ENCODE peak calls at places on chromosome 18, in ten cellular contexts. Q is fibroblast of the aortic adventitia; F is endodermal cell; Y is fibroblast of mammary gland; X is CD4-positive, alpha-beta T cell; I is endothelial cell; L is heart left ventricle; Z is psoas muscle; J is glutamatergic neuron; K is AG04449. T is an unnamed sample.

GRCh38 chr18:79496978-79497637 is 101.4 kb downstream of the NFATC1 start:
- DNase-seq in Q (peak), F (no peak), Y (peak), X (no peak), I (no peak), L (peak), Z (peak), J (peak), K (no peak), T (no peak)

GRCh38 chr18:8771930-8772329 is 66.6 kb downstream of the MTCL1 start:
- DNase-seq in Q (peak), F (no peak), Y (peak), X (no peak), I (no peak), L (peak), Z (no peak), J (peak), K (no peak), T (peak)

GRCh38 chr18:42559292-42559691 is 556.2 kb downstream of the RIT2 start:
- DNase-seq in Q (no peak), F (peak), Y (no peak), X (no peak), I (no peak), L (no peak), Z (no peak), J (no peak), K (no peak), T (no peak)

GRCh38 chr18:79791141-79791972 is 6.4 kb upstream of the KCNG2 start:
- DNase-seq in Q (peak), F (no peak), Y (peak), X (no peak), I (no peak), L (peak), Z (peak), J (no peak), K (peak), T (peak)

GRCh38 chr18:76494181-76494540 is 881 bp downstream of the ZNF516 start:
- DNase-seq in Q (peak), F (peak), Y (peak), X (no peak), I (peak), L (no peak), Z (peak), J (peak), K (no peak), T (no peak)

GRCh38 chr18:48445540-48445939 is 36.4 kb upstream of the ZBTB7C start:
- DNase-seq in Q (peak), F (peak), Y (peak), X (peak), I (peak), L (peak), Z (peak), J (peak), K (no peak), T (peak)

GRCh38 chr18:74259332-74259731 is 32.4 kb downstream of the CYB5A start:
- DNase-seq in Q (no peak), F (no peak), Y (no peak), X (no peak), I (no peak), L (no peak), Z (no peak), J (no peak), K (no peak), T (no peak)

GRCh38 chr18:41621177-41621576 is 333.9 kb upstream of the PIK3C3 start:
- DNase-seq in Q (no peak), F (no peak), Y (no peak), X (no peak), I (no peak), L (no peak), Z (no peak), J (no peak), K (no peak), T (no peak)

GRCh38 chr18:24071779-24072178 is 57.2 kb downstream of the TTC39C start:
- DNase-seq in Q (no peak), F (no peak), Y (no peak), X (no peak), I (no peak), L (no peak), Z (no peak), J (no peak), K (no peak), T (no peak)

GRCh38 chr18:49486617-49486958 is 446 bp downstream of the C18orf32 start:
- DNase-seq in Q (peak), F (no peak), Y (peak), X (no peak), I (no peak), L (no peak), Z (no peak), J (no peak), K (no peak), T (no peak)

GRCh38 chr18:79433431-79433830 is 37.7 kb downstream of the NFATC1 start:
- DNase-seq in Q (no peak), F (no peak), Y (no peak), X (no peak), I (no peak), L (no peak), Z (no peak), J (no peak), K (no peak), T (no peak)

GRCh38 chr18:76416935-76417334 is 78.1 kb downstream of the ZNF516 start:
- DNase-seq in Q (peak), F (no peak), Y (peak), X (no peak), I (no peak), L (no peak), Z (peak), J (no peak), K (no peak), T (peak)

GRCh38 chr18:76490701-76491171 is 4.3 kb downstream of the ZNF516 start:
- DNase-seq in Q (no peak), F (peak), Y (peak), X (peak), I (no peak), L (peak), Z (peak), J (peak), K (no peak), T (no peak)

GRCh38 chr18:54119524-54120019 is 104.9 kb downstream of the MBD2 start:
- DNase-seq in Q (peak), F (peak), Y (peak), X (no peak), I (peak), L (no peak), Z (no peak), J (no peak), K (no peak), T (peak)

GRCh38 chr18:79554945-79555645 is 124.5 kb upstream of the CTDP1 start:
- DNase-seq in Q (no peak), F (peak), Y (no peak), X (no peak), I (no peak), L (no peak), Z (no peak), J (no peak), K (no peak), T (no peak)

GRCh38 chr18:58977801-58978200 is 113.1 kb downstream of the ZNF532 start:
- DNase-seq in Q (peak), F (no peak), Y (no peak), X (no peak), I (no peak), L (no peak), Z (no peak), J (no peak), K (no peak), T (no peak)

GRCh38 chr18:37714621-37715020 is 149.0 kb upstream of the CELF4 start:
- DNase-seq in Q (no peak), F (no peak), Y (no peak), X (no peak), I (no peak), L (no peak), Z (no peak), J (no peak), K (no peak), T (no peak)

GRCh38 chr18:51110073-51110797 is 80.2 kb downstream of the SMAD4 start:
- DNase-seq in Q (peak), F (peak), Y (peak), X (peak), I (peak), L (peak), Z (peak), J (peak), K (no peak), T (no peak)

GRCh38 chr18:43720036-43720435 is 442.7 kb upstream of the SYT4 start:
- DNase-seq in Q (no peak), F (no peak), Y (no peak), X (no peak), I (no peak), L (no peak), Z (no peak), J (no peak), K (peak), T (no peak)

GRCh38 chr18:57744211-57744694 is 58.9 kb downstream of the ATP8B1 start:
- DNase-seq in Q (peak), F (no peak), Y (no peak), X (no peak), I (no peak), L (no peak), Z (no peak), J (no peak), K (no peak), T (no peak)

GRCh38 chr18:14074187-14074586 is 58.0 kb downstream of the ZNF519 start:
- DNase-seq in Q (no peak), F (peak), Y (no peak), X (no peak), I (no peak), L (no peak), Z (no peak), J (no peak), K (no peak), T (no peak)

GRCh38 chr18:65336411-65336810 is 414.4 kb upstream of the CDH7 start:
- DNase-seq in Q (no peak), F (no peak), Y (no peak), X (no peak), I (no peak), L (no peak), Z (no peak), J (no peak), K (no peak), T (no peak)

GRCh38 chr18:48538531-48539405 is at the start of gene CTIF:
- DNase-seq in Q (peak), F (peak), Y (peak), X (peak), I (peak), L (peak), Z (peak), J (peak), K (peak), T (peak)

GRCh38 chr18:40868110-40868858 is 1086.8 kb upstream of the PIK3C3 start:
- DNase-seq in Q (peak), F (no peak), Y (peak), X (no peak), I (no peak), L (no peak), Z (no peak), J (no peak), K (peak), T (no peak)

GRCh38 chr18:73613706-73614340 is 533.8 kb downstream of the FBXO15 start:
- DNase-seq in Q (peak), F (no peak), Y (peak), X (no peak), I (no peak), L (no peak), Z (no peak), J (no peak), K (no peak), T (no peak)

GRCh38 chr18:29164020-29164706 is 987.2 kb upstream of the CDH2 start:
- DNase-seq in Q (peak), F (no peak), Y (peak), X (no peak), I (no peak), L (no peak), Z (no peak), J (no peak), K (peak), T (peak)

GRCh38 chr18:5066380-5066977 is 130.6 kb downstream of the AKAIN1 start:
- DNase-seq in Q (no peak), F (peak), Y (no peak), X (no peak), I (peak), L (no peak), Z (no peak), J (peak), K (no peak), T (no peak)

GRCh38 chr18:78506031-78506461 is 473.6 kb upstream of the SALL3 start:
- DNase-seq in Q (no peak), F (peak), Y (no peak), X (no peak), I (no peak), L (no peak), Z (no peak), J (no peak), K (no peak), T (no peak)

GRCh38 chr18:5444269-5444668 is 99.5 kb downstream of the EPB41L3 start:
- DNase-seq in Q (no peak), F (no peak), Y (peak), X (no peak), I (no peak), L (no peak), Z (no peak), J (no peak), K (no peak), T (no peak)

GRCh38 chr18:21321711-21322110 is 79.7 kb downstream of the GREB1L start:
- DNase-seq in Q (no peak), F (no peak), Y (peak), X (no peak), I (no peak), L (no peak), Z (no peak), J (no peak), K (no peak), T (no peak)

GRCh38 chr18:34661464-34662087 is 48.5 kb upstream of the DTNA start:
- DNase-seq in Q (peak), F (peak), Y (peak), X (no peak), I (peak), L (no peak), Z (no peak), J (no peak), K (no peak), T (peak)

GRCh38 chr18:9854801-9855676 is 30.7 kb upstream of the TXNDC2 start:
- DNase-seq in Q (no peak), F (no peak), Y (peak), X (no peak), I (no peak), L (no peak), Z (no peak), J (no peak), K (no peak), T (no peak)

GRCh38 chr18:70044626-70045025 is 97.0 kb upstream of the CD226 start:
- DNase-seq in Q (peak), F (no peak), Y (peak), X (no peak), I (no peak), L (no peak), Z (no peak), J (no peak), K (peak), T (peak)

GRCh38 chr18:56321470-56321869 is 316.9 kb downstream of the TXNL1 start:
- DNase-seq in Q (no peak), F (no peak), Y (no peak), X (no peak), I (no peak), L (peak), Z (peak), J (no peak), K (no peak), T (no peak)

GRCh38 chr18:50401888-50402287 is 27.0 kb downstream of the SKA1 start:
- DNase-seq in Q (peak), F (peak), Y (peak), X (no peak), I (no peak), L (peak), Z (peak), J (peak), K (no peak), T (peak)

GRCh38 chr18:47260138-47260923 is 8.9 kb upstream of the SKOR2 start:
- DNase-seq in Q (peak), F (peak), Y (peak), X (no peak), I (peak), L (peak), Z (no peak), J (peak), K (no peak), T (peak)
- TF ChIP-seq CTCF in Q (no peak), F (no peak), Y (no peak), X (no peak), I (no peak), L (no peak), Z (no peak), J (no peak), K (no peak), T (no peak)

GRCh38 chr18:3966985-3967856 is 487.9 kb downstream of the DLGAP1 start:
- DNase-seq in Q (peak), F (peak), Y (peak), X (no peak), I (no peak), L (peak), Z (no peak), J (no peak), K (peak), T (no peak)

GRCh38 chr18:3966246-3966984 is 488.7 kb downstream of the DLGAP1 start:
- DNase-seq in Q (peak), F (no peak), Y (peak), X (no peak), I (no peak), L (no peak), Z (no peak), J (no peak), K (no peak), T (no peak)

GRCh38 chr18:3973191-3973590 is 481.9 kb downstream of the DLGAP1 start:
- DNase-seq in Q (peak), F (no peak), Y (peak), X (no peak), I (no peak), L (no peak), Z (no peak), J (no peak), K (no peak), T (no peak)

GRCh38 chr18:3972291-3972985 is 482.7 kb downstream of the DLGAP1 start:
- DNase-seq in Q (no peak), F (peak), Y (peak), X (no peak), I (no peak), L (no peak), Z (no peak), J (peak), K (no peak), T (no peak)

GRCh38 chr18:3970929-3971328 is 484.2 kb downstream of the DLGAP1 start:
- DNase-seq in Q (no peak), F (no peak), Y (no peak), X (no peak), I (no peak), L (no peak), Z (no peak), J (no peak), K (no peak), T (no peak)
- TF ChIP-seq CTCF in Q (peak), F (peak), Y (peak), X (no peak), I (no peak), L (peak), Z (no peak), J (no peak), K (no peak), T (peak)

DNA sequence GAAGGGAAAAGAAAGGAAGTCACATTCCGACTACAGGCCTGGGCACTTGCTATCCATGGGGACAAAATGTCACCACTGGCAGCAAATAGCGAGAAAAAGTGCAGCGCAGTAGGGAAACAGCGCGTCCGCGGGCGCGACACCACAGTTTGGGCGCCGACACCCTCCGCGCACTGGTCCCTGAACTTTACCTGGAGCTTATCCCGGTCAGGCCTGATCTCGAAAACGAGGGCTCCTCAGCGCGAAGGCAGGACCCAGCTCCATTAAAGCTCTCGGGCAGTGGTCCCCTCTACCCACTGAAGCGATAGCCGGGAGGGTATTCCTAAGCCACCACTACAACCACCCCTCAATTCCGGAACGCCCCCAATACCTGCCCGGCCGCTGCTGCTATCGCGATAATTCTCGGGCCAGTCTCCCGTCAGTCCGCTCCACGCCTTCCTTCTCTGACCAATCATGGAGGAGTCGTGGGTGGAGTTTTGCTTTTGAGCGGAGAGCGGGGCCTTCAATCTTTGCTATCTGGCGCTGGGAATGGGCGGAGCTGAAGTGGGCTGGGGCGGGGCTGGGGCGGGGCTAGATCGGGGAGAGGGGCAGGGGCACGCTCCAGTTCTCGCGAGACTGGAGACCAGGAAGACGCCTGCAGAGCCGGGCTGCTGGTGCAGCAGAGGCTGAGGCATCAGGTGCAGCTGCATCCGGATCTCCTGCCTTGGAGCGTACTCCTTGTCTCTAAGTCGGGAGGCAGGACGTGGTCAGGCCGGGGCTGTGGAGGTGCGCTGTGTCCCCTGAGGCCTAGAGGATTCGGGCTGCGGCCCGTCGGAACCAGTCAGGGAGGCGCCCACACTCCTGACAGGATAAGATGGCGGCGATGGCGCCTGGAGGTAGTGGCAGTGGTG is at the start of the genes PIGN and RELCH:
- DNase-seq in Q (peak), F (peak), Y (peak), X (peak), I (peak), L (peak), Z (peak), J (peak), K (peak), T (peak)
- TF ChIP-seq CTCF in Q (no peak), F (no peak), Y (no peak), X (no peak), I (no peak), L (no peak), Z (no peak), J (no peak), K (no peak), T (no peak)

GRCh38 chr18:63994783-63995399 is 25.0 kb downstream of the SERPINB8 start:
- DNase-seq in Q (peak), F (peak), Y (peak), X (peak), I (peak), L (peak), Z (no peak), J (peak), K (no peak), T (peak)
- TF ChIP-seq CTCF in Q (peak), F (peak), Y (peak), X (peak), I (peak), L (peak), Z (peak), J (peak), K (peak), T (peak)

T was measured in astrocyte of the cerebellum.